ENCODE peak calls at places on chromosomes 13 and 19, in four cellular contexts. A is MG63, E is M059J, Y is HT1080. L is an unnamed sample.

GRCh38 chr13:27659466-27659865 is 37.8 kb downstream of the POLR1D start:
- DNase-seq in A (no peak), E (no peak), Y (no peak), L (no peak)

GRCh38 chr19:45640849-45641273 is 1.7 kb upstream of the EML2 start:
- DNase-seq in A (no peak), E (no peak), Y (no peak), L (no peak)

GRCh38 chr13:35881360-35881759 is 249.8 kb downstream of the DCLK1 start:
- DNase-seq in A (peak), E (no peak), Y (no peak), L (no peak)

GRCh38 chr13:21043898-21044297 is 17.5 kb downstream of the LATS2 start:
- DNase-seq in A (peak), E (peak), Y (no peak), L (no peak)

GRCh38 chr13:76707360-76707759 is 178.8 kb downstream of the KCTD12 start:
- DNase-seq in A (peak), E (peak), Y (peak), L (peak)

GRCh38 chr13:59250276-59250990 is 913.3 kb downstream of the DIAPH3 start:
- DNase-seq in A (no peak), E (no peak), Y (no peak), L (no peak)

GRCh38 chr19:16328824-16329482 is 4.3 kb downstream of the KLF2 start:
- DNase-seq in A (no peak), E (peak), Y (peak), L (no peak)

GRCh38 chr19:41548954-41549688 is 26.8 kb upstream of the CEACAM21 start:
- DNase-seq in A (no peak), E (no peak), Y (no peak), L (no peak)

GRCh38 chr13:24670927-24671326 is 9.3 kb upstream of the ATP12A start:
- DNase-seq in A (peak), E (peak), Y (peak), L (peak)

GRCh38 chr19:48795055-48795854 is 15.6 kb downstream of the BCAT2 start:
- DNase-seq in A (peak), E (peak), Y (peak), L (peak)

GRCh38 chr13:34065915-34066314 is 248.0 kb downstream of the RFC3 start:
- DNase-seq in A (no peak), E (peak), Y (no peak), L (no peak)

GRCh38 chr19:19152668-19153384 is 14.5 kb upstream of the TMEM161A start:
- DNase-seq in A (no peak), E (no peak), Y (no peak), L (no peak)

L was measured in Daoy.